ENCODE peak calls at places on chromosomes 5 and 9, in four cellular contexts. One of them, this sample, is unnamed.

GRCh38 chr5:10199700-10200099 is 50.0 kb downstream of the ATPSCKMT start:
- DNase-seq in ovary: no peak
- DNase-seq in uterus: no peak
- DNase-seq in psoas muscle: no peak
- DNase-seq in this sample: peak; percentile 83

GRCh38 chr9:135582966-135583685 is 21.6 kb downstream of the PAEP start:
- DNase-seq in psoas muscle: peak; percentile 22
- DNase-seq in ovary: no peak
- DNase-seq in uterus: no peak
- DNase-seq in this sample: no peak

GRCh38 chr9:133127340-133127981 is 6.4 kb upstream of the RALGDS start:
- DNase-seq in uterus: peak; percentile 65
- DNase-seq in psoas muscle: peak; percentile 88
- DNase-seq in ovary: no peak
- DNase-seq in this sample: no peak

GRCh38 chr9:98523231-98523901 is 185.4 kb downstream of the GABBR2 start:
- DNase-seq in ovary: no peak
- DNase-seq in psoas muscle: no peak
- DNase-seq in uterus: no peak
- DNase-seq in this sample: peak; percentile 47

GRCh38 chr5:150789943-150790611 is 11.5 kb downstream of the SMIM3 start:
- DNase-seq in ovary: peak; percentile 52
- DNase-seq in psoas muscle: peak; percentile 53
- DNase-seq in uterus: peak; percentile 76
- DNase-seq in this sample: peak; percentile 98

GRCh38 chr9:94903961-94904421 is 177.5 kb downstream of the AOPEP start:
- DNase-seq in psoas muscle: no peak
- DNase-seq in ovary: no peak
- DNase-seq in uterus: no peak
- DNase-seq in this sample: peak; percentile 95

GRCh38 chr5:179609834-179610108 is 13.7 kb downstream of the HNRNPH1 start:
- DNase-seq in ovary: no peak
- DNase-seq in uterus: no peak
- DNase-seq in psoas muscle: no peak
- DNase-seq in this sample: no peak

GRCh38 chr9:14433293-14433818 is 119.4 kb upstream of the NFIB start:
- DNase-seq in uterus: no peak
- DNase-seq in ovary: no peak
- DNase-seq in psoas muscle: no peak
- DNase-seq in this sample: no peak

GRCh38 chr9:15736569-15736968 is 183.7 kb downstream of the CCDC171 start:
- DNase-seq in ovary: no peak
- DNase-seq in uterus: no peak
- DNase-seq in psoas muscle: no peak
- DNase-seq in this sample: no peak

GRCh38 chr9:74985041-74985440 is 32.3 kb upstream of the C9orf40 start:
- DNase-seq in psoas muscle: no peak
- DNase-seq in ovary: no peak
- DNase-seq in uterus: no peak
- DNase-seq in this sample: no peak

GRCh38 chr9:99162759-99163364 is 57.9 kb downstream of the TGFBR1 start:
- DNase-seq in ovary: no peak
- DNase-seq in psoas muscle: no peak
- DNase-seq in uterus: no peak
- DNase-seq in this sample: peak; percentile 36

GRCh38 chr9:37209431-37210386 is 89.3 kb downstream of the ZCCHC7 start:
- DNase-seq in ovary: no peak
- DNase-seq in uterus: no peak
- DNase-seq in psoas muscle: no peak
- DNase-seq in this sample: no peak
- TF ChIP-seq CTCF in ovary: no peak
- TF ChIP-seq CTCF in uterus: no peak
- TF ChIP-seq CTCF in psoas muscle: no peak
- TF ChIP-seq CTCF in this sample: peak; percentile 8

GRCh38 chr5:41522193-41522786 is 11.9 kb upstream of the PLCXD3 start:
- DNase-seq in psoas muscle: no peak
- DNase-seq in ovary: no peak
- DNase-seq in uterus: no peak
- DNase-seq in this sample: no peak

GRCh38 chr5:41519801-41520200 is 9.4 kb upstream of the PLCXD3 start:
- DNase-seq in ovary: no peak
- DNase-seq in psoas muscle: no peak
- DNase-seq in uterus: no peak
- DNase-seq in this sample: no peak

GRCh38 chr5:41527201-41527779 is 16.9 kb upstream of the PLCXD3 start:
- DNase-seq in ovary: no peak
- DNase-seq in psoas muscle: no peak
- DNase-seq in uterus: no peak
- DNase-seq in this sample: peak; percentile 90

GRCh38 chr5:41526699-41527098 is 16.3 kb upstream of the PLCXD3 start:
- DNase-seq in psoas muscle: no peak
- DNase-seq in ovary: no peak
- DNase-seq in uterus: no peak
- DNase-seq in this sample: no peak

GRCh38 chr5:41524174-41524573 is 13.8 kb upstream of the PLCXD3 start:
- DNase-seq in psoas muscle: no peak
- DNase-seq in ovary: no peak
- DNase-seq in uterus: no peak
- DNase-seq in this sample: no peak
- TF ChIP-seq CTCF in psoas muscle: no peak
- TF ChIP-seq CTCF in ovary: no peak
- TF ChIP-seq CTCF in uterus: no peak
- TF ChIP-seq CTCF in this sample: no peak

DNA sequence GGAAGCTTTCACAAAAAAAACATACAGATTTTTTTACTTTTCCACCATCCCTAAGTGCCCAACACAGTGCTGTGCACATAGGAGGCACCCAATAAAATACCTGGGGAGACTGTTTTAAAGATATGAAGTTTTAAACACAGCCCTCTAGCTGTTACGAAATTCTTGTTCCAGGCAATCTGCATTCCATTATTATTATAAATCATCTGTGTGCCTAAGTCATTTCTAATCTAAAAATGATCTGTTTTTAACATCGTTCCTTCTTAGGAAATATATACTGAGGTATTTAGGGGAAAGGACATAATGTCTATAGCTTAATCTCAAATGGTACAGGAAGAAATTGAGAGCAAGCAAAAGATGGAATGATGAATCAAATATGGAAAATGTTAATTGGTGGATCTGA is 32.8 kb upstream of the ISCA1 start:
- DNase-seq in ovary: no peak
- DNase-seq in psoas muscle: no peak
- DNase-seq in uterus: no peak
- DNase-seq in this sample: no peak
- TF ChIP-seq CTCF in ovary: no peak
- TF ChIP-seq CTCF in psoas muscle: no peak
- TF ChIP-seq CTCF in uterus: no peak
- TF ChIP-seq CTCF in this sample: no peak

DNA sequence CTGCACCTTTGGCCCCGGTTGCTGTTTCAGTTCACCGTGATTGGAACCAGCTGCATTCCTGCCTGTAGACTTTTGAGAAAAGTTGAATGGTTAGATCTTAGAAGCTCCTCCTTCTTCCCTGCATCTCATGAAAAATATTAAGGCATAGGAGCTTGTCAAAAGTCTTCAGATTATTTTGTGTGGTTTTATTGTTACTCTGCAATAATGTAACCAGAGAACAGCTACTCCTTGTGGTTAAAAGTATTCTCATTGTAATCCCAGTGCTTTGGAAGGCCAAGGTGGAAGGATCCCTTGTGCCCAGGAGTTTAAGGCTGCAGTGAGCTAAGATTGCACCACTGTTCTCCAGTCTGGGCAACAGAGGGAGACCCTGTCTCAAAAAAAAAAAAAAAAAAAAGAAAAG is 3.3 kb upstream of the SLC2A8 start:
- DNase-seq in ovary: no peak
- DNase-seq in psoas muscle: no peak
- DNase-seq in uterus: no peak
- DNase-seq in this sample: peak; percentile 24
- TF ChIP-seq CTCF in ovary: no peak
- TF ChIP-seq CTCF in psoas muscle: no peak
- TF ChIP-seq CTCF in uterus: peak; percentile 9
- TF ChIP-seq CTCF in this sample: peak; percentile 42

GRCh38 chr9:89346703-89347102 is 28.4 kb downstream of the SECISBP2 start:
- DNase-seq in psoas muscle: no peak
- DNase-seq in ovary: no peak
- DNase-seq in uterus: no peak
- DNase-seq in this sample: no peak
- TF ChIP-seq CTCF in psoas muscle: no peak
- TF ChIP-seq CTCF in ovary: no peak
- TF ChIP-seq CTCF in uterus: no peak
- TF ChIP-seq CTCF in this sample: no peak

GRCh38 chr5:121962347-121962670 is 534 bp downstream of the SRFBP1 start:
- DNase-seq in uterus: no peak
- DNase-seq in psoas muscle: no peak
- DNase-seq in ovary: no peak
- DNase-seq in this sample: no peak
- TF ChIP-seq CTCF in uterus: no peak
- TF ChIP-seq CTCF in psoas muscle: no peak
- TF ChIP-seq CTCF in ovary: no peak
- TF ChIP-seq CTCF in this sample: no peak

GRCh38 chr9:108691614-108692013 is 164.2 kb downstream of the ACTL7B start:
- DNase-seq in ovary: no peak
- DNase-seq in uterus: no peak
- DNase-seq in psoas muscle: no peak
- DNase-seq in this sample: no peak
- TF ChIP-seq CTCF in ovary: no peak
- TF ChIP-seq CTCF in uterus: no peak
- TF ChIP-seq CTCF in psoas muscle: no peak
- TF ChIP-seq CTCF in this sample: no peak

GRCh38 chr9:42388146-42388690 is 204.8 kb downstream of the SPATA31A6 start:
- DNase-seq in uterus: no peak
- DNase-seq in psoas muscle: no peak
- DNase-seq in ovary: no peak
- DNase-seq in this sample: no peak
- TF ChIP-seq CTCF in uterus: no peak
- TF ChIP-seq CTCF in psoas muscle: no peak
- TF ChIP-seq CTCF in ovary: no peak
- TF ChIP-seq CTCF in this sample: no peak